ENCODE peak calls at places on chromosomes 7 and 10, in ten cellular contexts. One of them, this sample, is unnamed.

GRCh38 chr7:22900784-22901183 is 78.1 kb upstream of the TOMM7 start:
- DNase-seq in putamen: no peak
- DNase-seq in frontal cortex: no peak
- DNase-seq in NCI-H2081: no peak
- DNase-seq in NCI-H2029 treated with DMSO at 0.1 percent for 48 hours: no peak
- DNase-seq in amniotic stem cell: no peak
- DNase-seq in HFF-Myc: no peak
- DNase-seq in activated CD4-positive, alpha-beta T cell treated with anti-CD3 and anti-CD28 coated beads, Interleukin-2, amount 50 U/mL, for 4 hours: no peak
- DNase-seq in activated naive CD8-positive, alpha-beta T cell treated with anti-CD3 and anti-CD28 coated beads, Interleukin-2, amount 10 ng/mL, durations not matched to agents 7 days and 5 days: no peak
- DNase-seq in fibroblast of the conjunctiva: no peak
- DNase-seq in this sample: no peak

GRCh38 chr7:130492519-130493274 is 812 bp downstream of the MEST start:
- DNase-seq in fibroblast of the conjunctiva: no peak
- DNase-seq in HFF-Myc: no peak
- DNase-seq in activated naive CD8-positive, alpha-beta T cell treated with anti-CD3 and anti-CD28 coated beads, Interleukin-2, amount 10 ng/mL, durations not matched to agents 7 days and 5 days: no peak
- DNase-seq in NCI-H2029 treated with DMSO at 0.1 percent for 48 hours: no peak
- DNase-seq in NCI-H2081: no peak
- DNase-seq in activated CD4-positive, alpha-beta T cell treated with anti-CD3 and anti-CD28 coated beads, Interleukin-2, amount 50 U/mL, for 4 hours: no peak
- DNase-seq in frontal cortex: no peak
- DNase-seq in putamen: no peak
- DNase-seq in amniotic stem cell: no peak
- DNase-seq in this sample: peak

GRCh38 chr10:31697271-31698168 is 231.1 kb downstream of the ARHGAP12 start:
- DNase-seq in fibroblast of the conjunctiva: peak
- DNase-seq in frontal cortex: peak
- DNase-seq in amniotic stem cell: peak
- DNase-seq in putamen: peak
- DNase-seq in activated CD4-positive, alpha-beta T cell treated with anti-CD3 and anti-CD28 coated beads, Interleukin-2, amount 50 U/mL, for 4 hours: no peak
- DNase-seq in NCI-H2081: peak
- DNase-seq in NCI-H2029 treated with DMSO at 0.1 percent for 48 hours: no peak
- DNase-seq in activated naive CD8-positive, alpha-beta T cell treated with anti-CD3 and anti-CD28 coated beads, Interleukin-2, amount 10 ng/mL, durations not matched to agents 7 days and 5 days: no peak
- DNase-seq in HFF-Myc: peak
- DNase-seq in this sample: no peak

GRCh38 chr10:130762481-130762880 is 549.0 kb downstream of the TCERG1L start:
- DNase-seq in amniotic stem cell: no peak
- DNase-seq in frontal cortex: no peak
- DNase-seq in NCI-H2029 treated with DMSO at 0.1 percent for 48 hours: no peak
- DNase-seq in putamen: no peak
- DNase-seq in activated CD4-positive, alpha-beta T cell treated with anti-CD3 and anti-CD28 coated beads, Interleukin-2, amount 50 U/mL, for 4 hours: no peak
- DNase-seq in fibroblast of the conjunctiva: no peak
- DNase-seq in NCI-H2081: no peak
- DNase-seq in activated naive CD8-positive, alpha-beta T cell treated with anti-CD3 and anti-CD28 coated beads, Interleukin-2, amount 10 ng/mL, durations not matched to agents 7 days and 5 days: no peak
- DNase-seq in HFF-Myc: no peak
- DNase-seq in this sample: no peak

GRCh38 chr7:31811650-31812461 is 124.8 kb downstream of the PPP1R17 start:
- DNase-seq in amniotic stem cell: no peak
- DNase-seq in activated naive CD8-positive, alpha-beta T cell treated with anti-CD3 and anti-CD28 coated beads, Interleukin-2, amount 10 ng/mL, durations not matched to agents 7 days and 5 days: no peak
- DNase-seq in HFF-Myc: no peak
- DNase-seq in fibroblast of the conjunctiva: no peak
- DNase-seq in activated CD4-positive, alpha-beta T cell treated with anti-CD3 and anti-CD28 coated beads, Interleukin-2, amount 50 U/mL, for 4 hours: no peak
- DNase-seq in frontal cortex: no peak
- DNase-seq in NCI-H2029 treated with DMSO at 0.1 percent for 48 hours: no peak
- DNase-seq in NCI-H2081: no peak
- DNase-seq in putamen: no peak
- DNase-seq in this sample: no peak

GRCh38 chr10:34492081-34492480 is 323.0 kb downstream of the PARD3 start:
- DNase-seq in amniotic stem cell: no peak
- DNase-seq in NCI-H2029 treated with DMSO at 0.1 percent for 48 hours: peak
- DNase-seq in NCI-H2081: peak
- DNase-seq in putamen: no peak
- DNase-seq in fibroblast of the conjunctiva: no peak
- DNase-seq in activated CD4-positive, alpha-beta T cell treated with anti-CD3 and anti-CD28 coated beads, Interleukin-2, amount 50 U/mL, for 4 hours: no peak
- DNase-seq in frontal cortex: no peak
- DNase-seq in HFF-Myc: no peak
- DNase-seq in activated naive CD8-positive, alpha-beta T cell treated with anti-CD3 and anti-CD28 coated beads, Interleukin-2, amount 10 ng/mL, durations not matched to agents 7 days and 5 days: no peak
- DNase-seq in this sample: no peak

GRCh38 chr10:123129553-123130271 is 6.1 kb upstream of the HMX3 start:
- DNase-seq in HFF-Myc: no peak
- DNase-seq in activated CD4-positive, alpha-beta T cell treated with anti-CD3 and anti-CD28 coated beads, Interleukin-2, amount 50 U/mL, for 4 hours: no peak
- DNase-seq in NCI-H2029 treated with DMSO at 0.1 percent for 48 hours: no peak
- DNase-seq in NCI-H2081: no peak
- DNase-seq in activated naive CD8-positive, alpha-beta T cell treated with anti-CD3 and anti-CD28 coated beads, Interleukin-2, amount 10 ng/mL, durations not matched to agents 7 days and 5 days: no peak
- DNase-seq in amniotic stem cell: no peak
- DNase-seq in putamen: no peak
- DNase-seq in fibroblast of the conjunctiva: no peak
- DNase-seq in frontal cortex: no peak
- DNase-seq in this sample: no peak

GRCh38 chr7:108146070-108146842 is 16.1 kb upstream of the LAMB4 start:
- DNase-seq in frontal cortex: peak
- DNase-seq in NCI-H2029 treated with DMSO at 0.1 percent for 48 hours: peak
- DNase-seq in activated CD4-positive, alpha-beta T cell treated with anti-CD3 and anti-CD28 coated beads, Interleukin-2, amount 50 U/mL, for 4 hours: peak
- DNase-seq in NCI-H2081: peak
- DNase-seq in putamen: peak
- DNase-seq in fibroblast of the conjunctiva: peak
- DNase-seq in activated naive CD8-positive, alpha-beta T cell treated with anti-CD3 and anti-CD28 coated beads, Interleukin-2, amount 10 ng/mL, durations not matched to agents 7 days and 5 days: peak
- DNase-seq in amniotic stem cell: peak
- DNase-seq in HFF-Myc: peak
- DNase-seq in this sample: peak

GRCh38 chr10:80168111-80168511 is 35.6 kb downstream of the PLAC9 start:
- DNase-seq in frontal cortex: no peak
- DNase-seq in activated naive CD8-positive, alpha-beta T cell treated with anti-CD3 and anti-CD28 coated beads, Interleukin-2, amount 10 ng/mL, durations not matched to agents 7 days and 5 days: no peak
- DNase-seq in HFF-Myc: no peak
- DNase-seq in putamen: no peak
- DNase-seq in NCI-H2029 treated with DMSO at 0.1 percent for 48 hours: no peak
- DNase-seq in NCI-H2081: no peak
- DNase-seq in activated CD4-positive, alpha-beta T cell treated with anti-CD3 and anti-CD28 coated beads, Interleukin-2, amount 50 U/mL, for 4 hours: no peak
- DNase-seq in fibroblast of the conjunctiva: no peak
- DNase-seq in amniotic stem cell: no peak
- DNase-seq in this sample: no peak

GRCh38 chr10:103441611-103442010 is 10.6 kb downstream of the CALHM2 start:
- DNase-seq in fibroblast of the conjunctiva: no peak
- DNase-seq in NCI-H2029 treated with DMSO at 0.1 percent for 48 hours: no peak
- DNase-seq in amniotic stem cell: no peak
- DNase-seq in NCI-H2081: no peak
- DNase-seq in activated naive CD8-positive, alpha-beta T cell treated with anti-CD3 and anti-CD28 coated beads, Interleukin-2, amount 10 ng/mL, durations not matched to agents 7 days and 5 days: no peak
- DNase-seq in frontal cortex: no peak
- DNase-seq in activated CD4-positive, alpha-beta T cell treated with anti-CD3 and anti-CD28 coated beads, Interleukin-2, amount 50 U/mL, for 4 hours: no peak
- DNase-seq in HFF-Myc: no peak
- DNase-seq in putamen: no peak
- DNase-seq in this sample: no peak

This sample was measured in activated CD8-positive, alpha-beta memory T cell treated with anti-CD3 and anti-CD28 coated beads, Interleukin-2, amount 50 U/mL, for 4 hours.